ENCODE peak calls at places on chromosome 14, in seven cellular contexts. One of them, this sample, is unnamed. For H3K4me1, the result is how much of the 10 kb centered on the place peaks cover.

GRCh38 chr14:36941783-36942521 is 230.5 kb downstream of the SLC25A21 start:
- DNase-seq in transverse colon: peak
- DNase-seq in suprapubic skin: peak
- DNase-seq in SK-N-SH: peak
- DNase-seq in breast epithelium: peak
- DNase-seq in H1: peak
- DNase-seq in K562: peak
- DNase-seq in this sample: peak

GRCh38 chr14:22489247-22489551 is 99.8 kb downstream of the DAD1 start:
- DNase-seq in transverse colon: peak
- DNase-seq in suprapubic skin: no peak
- DNase-seq in SK-N-SH: no peak
- DNase-seq in breast epithelium: no peak
- DNase-seq in H1: no peak
- DNase-seq in K562: no peak
- DNase-seq in this sample: no peak

GRCh38 chr14:33617154-33617553 is 333.7 kb downstream of the EGLN3 start:
- DNase-seq in transverse colon: no peak
- DNase-seq in suprapubic skin: no peak
- DNase-seq in SK-N-SH: no peak
- DNase-seq in breast epithelium: no peak
- DNase-seq in H1: no peak
- DNase-seq in K562: no peak
- DNase-seq in this sample: no peak

GRCh38 chr14:104224516-104225281 is 86.3 kb downstream of the KIF26A start:
- DNase-seq in transverse colon: peak
- DNase-seq in suprapubic skin: no peak
- DNase-seq in SK-N-SH: peak
- DNase-seq in breast epithelium: no peak
- DNase-seq in H1: peak
- DNase-seq in K562: peak
- DNase-seq in this sample: no peak

GRCh38 chr14:49306152-49306751 is 279.9 kb downstream of the RPS29 start:
- DNase-seq in transverse colon: no peak
- DNase-seq in suprapubic skin: no peak
- DNase-seq in SK-N-SH: peak
- DNase-seq in breast epithelium: no peak
- DNase-seq in H1: no peak
- DNase-seq in K562: peak
- DNase-seq in this sample: no peak

GRCh38 chr14:88695873-88696272 is 96.9 kb downstream of the EML5 start:
- DNase-seq in transverse colon: no peak
- DNase-seq in suprapubic skin: no peak
- DNase-seq in SK-N-SH: no peak
- DNase-seq in breast epithelium: no peak
- DNase-seq in H1: no peak
- DNase-seq in K562: no peak
- DNase-seq in this sample: no peak

GRCh38 chr14:97444248-97444647 is 647.1 kb downstream of the VRK1 start:
- DNase-seq in transverse colon: no peak
- DNase-seq in suprapubic skin: no peak
- DNase-seq in SK-N-SH: no peak
- DNase-seq in breast epithelium: no peak
- DNase-seq in H1: no peak
- DNase-seq in K562: no peak
- DNase-seq in this sample: no peak

GRCh38 chr14:52740751-52741150 is 10.8 kb downstream of the STYX start:
- DNase-seq in transverse colon: no peak
- DNase-seq in suprapubic skin: no peak
- DNase-seq in SK-N-SH: no peak
- DNase-seq in breast epithelium: no peak
- DNase-seq in H1: no peak
- DNase-seq in K562: no peak
- DNase-seq in this sample: no peak

DNA sequence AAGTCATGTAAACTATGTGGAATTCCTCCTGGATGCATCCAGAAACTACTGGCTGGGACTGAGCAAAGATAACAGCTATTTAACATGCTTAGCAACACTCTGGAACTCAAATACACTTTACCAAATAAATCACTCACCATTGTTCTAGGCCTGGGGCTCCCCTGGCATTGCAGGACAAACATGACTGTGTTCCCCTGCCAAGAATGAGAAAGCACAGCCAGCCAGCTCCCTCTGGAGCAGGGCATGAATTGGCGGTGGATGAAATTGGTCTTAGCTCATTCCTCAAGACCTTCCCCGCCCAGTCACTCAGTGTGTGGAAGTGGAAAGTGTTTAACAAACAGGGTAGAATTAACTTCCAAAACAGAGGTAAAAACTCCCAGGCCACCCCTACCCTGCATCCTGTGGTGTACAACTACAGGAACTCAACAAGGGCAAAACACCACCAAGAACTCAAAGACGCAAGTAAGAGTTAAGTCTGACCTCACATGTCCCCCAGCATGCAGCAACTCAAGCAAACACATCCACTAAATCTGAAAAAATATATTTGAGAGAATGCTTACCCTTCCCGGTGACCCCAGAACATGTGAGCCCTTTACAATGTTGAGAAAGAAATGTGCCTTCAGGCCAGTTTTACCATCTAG is 58.4 kb upstream of the BDKRB2 start:
- DNase-seq in transverse colon: no peak
- DNase-seq in suprapubic skin: peak
- DNase-seq in SK-N-SH: no peak
- DNase-seq in breast epithelium: peak
- DNase-seq in H1: peak
- DNase-seq in K562: no peak
- DNase-seq in this sample: peak
- TF ChIP-seq POLR2AphosphoS5 in transverse colon: peak
- TF ChIP-seq POLR2AphosphoS5 in suprapubic skin: no peak
- TF ChIP-seq POLR2AphosphoS5 in SK-N-SH: no peak
- TF ChIP-seq POLR2AphosphoS5 in breast epithelium: no peak
- TF ChIP-seq POLR2AphosphoS5 in H1: no peak
- TF ChIP-seq POLR2AphosphoS5 in K562: no peak
- TF ChIP-seq POLR2AphosphoS5 in this sample: peak

GRCh38 chr14:72476657-72477499 is 417.0 kb downstream of the DPF3 start:
- DNase-seq in transverse colon: peak
- DNase-seq in suprapubic skin: no peak
- DNase-seq in SK-N-SH: no peak
- DNase-seq in breast epithelium: peak
- DNase-seq in H1: no peak
- DNase-seq in K562: no peak
- DNase-seq in this sample: no peak

GRCh38 chr14:72478397-72479025 is 415.4 kb downstream of the DPF3 start:
- DNase-seq in transverse colon: no peak
- DNase-seq in suprapubic skin: no peak
- DNase-seq in SK-N-SH: no peak
- DNase-seq in breast epithelium: no peak
- DNase-seq in H1: no peak
- DNase-seq in K562: no peak
- DNase-seq in this sample: no peak

GRCh38 chr14:72480465-72481243 is 413.2 kb downstream of the DPF3 start:
- DNase-seq in transverse colon: no peak
- DNase-seq in suprapubic skin: no peak
- DNase-seq in SK-N-SH: no peak
- DNase-seq in breast epithelium: no peak
- DNase-seq in H1: no peak
- DNase-seq in K562: peak
- DNase-seq in this sample: no peak

DNA sequence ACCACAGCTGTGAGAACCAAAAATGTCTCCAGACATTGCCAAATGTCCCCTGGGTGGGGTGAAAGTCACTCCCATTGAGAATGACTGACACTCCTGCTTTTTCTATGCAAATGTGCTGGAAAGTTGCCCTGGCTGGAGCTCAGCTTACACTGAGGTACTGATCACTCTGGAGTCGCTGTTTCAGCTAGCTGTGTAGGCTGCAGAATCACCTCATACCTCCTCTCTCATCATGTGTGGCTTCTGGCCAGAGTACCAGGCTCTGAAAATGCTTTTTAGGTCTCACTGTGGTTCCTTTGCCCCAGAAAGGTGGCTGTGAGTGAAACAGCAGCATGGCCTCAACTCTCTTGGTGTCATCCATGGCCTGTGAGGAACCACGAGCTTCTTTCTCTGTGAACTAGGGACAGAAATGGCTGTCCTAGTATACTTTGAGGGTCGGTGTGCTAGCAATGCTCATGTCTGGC is 414.4 kb downstream of the DPF3 start:
- DNase-seq in transverse colon: no peak
- DNase-seq in suprapubic skin: no peak
- DNase-seq in SK-N-SH: no peak
- DNase-seq in breast epithelium: no peak
- DNase-seq in H1: no peak
- DNase-seq in K562: peak
- DNase-seq in this sample: no peak
- H3K4me1 ChIP-seq in transverse colon: under half
- H3K4me1 ChIP-seq in suprapubic skin: under half
- H3K4me1 ChIP-seq in SK-N-SH: under half
- H3K4me1 ChIP-seq in breast epithelium: under half
- H3K4me1 ChIP-seq in H1: under half
- H3K4me1 ChIP-seq in K562: under half
- H3K4me1 ChIP-seq in this sample: under half

DNA sequence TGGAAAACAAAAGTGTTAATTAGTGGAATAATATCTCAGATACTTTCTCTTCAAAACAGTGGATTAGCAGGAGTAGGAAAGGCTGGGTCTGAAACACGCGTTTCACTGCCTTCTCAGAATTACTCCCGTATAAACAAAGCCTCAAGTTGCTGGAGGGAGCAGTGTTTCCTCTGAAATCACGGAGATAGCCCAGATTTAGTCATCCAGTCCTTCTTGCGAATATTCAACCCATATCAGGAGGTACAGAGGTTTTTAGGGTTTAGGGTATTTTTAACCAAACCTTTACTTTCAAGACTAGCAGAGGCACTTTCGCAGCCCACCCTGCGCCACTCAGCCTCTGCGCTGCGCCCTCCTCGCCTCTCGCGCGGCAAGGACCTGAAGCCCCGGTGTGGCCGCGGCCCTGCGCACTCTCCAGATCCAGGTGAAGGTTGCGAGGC is 2.1 kb upstream of the SAMD4A start:
- DNase-seq in transverse colon: no peak
- DNase-seq in suprapubic skin: no peak
- DNase-seq in SK-N-SH: no peak
- DNase-seq in breast epithelium: peak
- DNase-seq in H1: no peak
- DNase-seq in K562: peak
- DNase-seq in this sample: no peak
- H3K27ac ChIP-seq in transverse colon: peak
- H3K27ac ChIP-seq in suprapubic skin: peak
- H3K27ac ChIP-seq in SK-N-SH: peak
- H3K27ac ChIP-seq in breast epithelium: peak
- H3K27ac ChIP-seq in H1: no peak
- H3K27ac ChIP-seq in K562: peak
- H3K27ac ChIP-seq in this sample: peak

DNA sequence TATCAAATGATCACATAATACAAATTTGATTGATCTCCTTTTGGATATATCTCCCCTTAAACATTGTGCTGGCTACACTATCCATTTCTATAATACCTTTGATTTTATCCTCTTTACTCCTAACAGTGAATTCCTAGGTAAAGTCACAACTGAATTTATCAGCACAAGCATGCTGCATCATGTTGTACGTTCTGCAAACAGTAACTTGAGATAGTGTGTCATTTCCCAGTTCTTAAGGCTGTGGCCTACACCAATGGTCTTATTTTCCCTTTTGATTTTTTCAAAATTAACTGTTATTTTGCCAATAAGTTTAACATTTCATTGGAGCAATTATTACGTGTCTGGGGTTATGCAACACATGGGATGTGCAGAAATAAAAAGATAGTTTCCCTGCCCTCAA is 24.8 kb downstream of the PRKCH start:
- DNase-seq in transverse colon: no peak
- DNase-seq in suprapubic skin: no peak
- DNase-seq in SK-N-SH: no peak
- DNase-seq in breast epithelium: no peak
- DNase-seq in H1: no peak
- DNase-seq in K562: no peak
- DNase-seq in this sample: peak
- TF ChIP-seq POLR2AphosphoS5 in transverse colon: no peak
- TF ChIP-seq POLR2AphosphoS5 in suprapubic skin: no peak
- TF ChIP-seq POLR2AphosphoS5 in SK-N-SH: no peak
- TF ChIP-seq POLR2AphosphoS5 in breast epithelium: no peak
- TF ChIP-seq POLR2AphosphoS5 in H1: no peak
- TF ChIP-seq POLR2AphosphoS5 in K562: no peak
- TF ChIP-seq POLR2AphosphoS5 in this sample: peak

DNA sequence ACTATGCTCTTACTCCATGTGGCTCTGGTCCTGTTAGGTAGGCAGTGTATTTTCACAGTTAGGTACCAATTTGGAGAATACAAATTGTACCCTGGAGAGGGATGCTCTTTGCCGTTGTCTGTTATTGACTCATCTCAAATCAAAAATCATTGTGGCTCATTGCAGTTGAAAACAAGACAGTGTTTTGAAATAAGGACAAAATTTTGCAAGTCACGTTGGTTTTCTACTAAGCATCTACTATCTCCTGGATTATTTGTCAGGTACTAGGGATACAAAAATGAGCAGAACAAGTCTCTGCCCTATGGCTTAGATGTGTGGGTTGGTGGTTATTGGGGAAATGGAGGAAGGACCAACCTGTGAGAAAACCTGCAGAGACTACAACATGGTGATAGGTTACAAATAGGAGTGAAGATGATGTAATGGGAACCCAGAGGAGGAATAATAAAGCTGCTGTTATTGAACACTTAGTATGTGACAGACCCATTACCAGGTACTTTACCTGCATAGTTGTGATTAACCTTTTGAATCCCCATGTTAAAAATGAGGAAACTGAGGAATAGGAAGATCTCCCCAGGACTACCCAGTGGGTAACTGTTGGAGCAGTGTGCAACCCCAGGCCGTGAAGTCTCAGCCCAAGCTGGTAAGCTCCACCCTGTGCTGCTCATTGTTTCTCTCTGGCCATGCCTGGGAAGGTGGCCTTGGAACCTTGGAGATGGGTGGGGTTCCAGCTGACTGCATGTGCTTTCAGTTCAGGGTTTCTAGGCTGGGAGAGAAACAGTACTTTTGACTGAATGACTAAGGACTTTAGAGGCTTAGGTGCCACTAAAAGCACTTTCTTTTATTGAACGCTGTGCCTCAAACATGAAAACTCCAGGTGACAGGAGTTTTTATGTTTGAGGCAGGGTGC is 72.9 kb upstream of the SRSF5 start:
- DNase-seq in transverse colon: peak
- DNase-seq in suprapubic skin: no peak
- DNase-seq in SK-N-SH: no peak
- DNase-seq in breast epithelium: no peak
- DNase-seq in H1: no peak
- DNase-seq in K562: peak
- DNase-seq in this sample: no peak
- H3K4me1 ChIP-seq in transverse colon: half or more
- H3K4me1 ChIP-seq in suprapubic skin: half or more
- H3K4me1 ChIP-seq in SK-N-SH: under half
- H3K4me1 ChIP-seq in breast epithelium: under half
- H3K4me1 ChIP-seq in H1: under half
- H3K4me1 ChIP-seq in K562: half or more
- H3K4me1 ChIP-seq in this sample: under half

GRCh38 chr14:98937021-98937420 is 335.0 kb downstream of the BCL11B start:
- DNase-seq in transverse colon: no peak
- DNase-seq in suprapubic skin: peak
- DNase-seq in SK-N-SH: no peak
- DNase-seq in breast epithelium: no peak
- DNase-seq in H1: no peak
- DNase-seq in K562: no peak
- DNase-seq in this sample: no peak
- H3K27ac ChIP-seq in transverse colon: no peak
- H3K27ac ChIP-seq in suprapubic skin: no peak
- H3K27ac ChIP-seq in SK-N-SH: no peak
- H3K27ac ChIP-seq in breast epithelium: no peak
- H3K27ac ChIP-seq in H1: no peak
- H3K27ac ChIP-seq in K562: no peak
- H3K27ac ChIP-seq in this sample: no peak